ENCODE peak calls at places on chromosomes 12 and 14, in ten cellular contexts. M is gastrocnemius medialis, J is heart right ventricle, H is stomach, Y is lung, B is tibial nerve, A is tibial artery, Q is OCI-LY7, I is HCT116, T is pancreas. S is an unnamed sample. For H3K4me1, the result is how much of the 10 kb centered on the place peaks cover.

GRCh38 chr12:121857322-121858246 is 1.1 kb downstream of the HPD start:
- DNase-seq in M (no peak), J (no peak), H (no peak), Y (no peak), B (no peak), A (no peak), Q (no peak), I (no peak), T (no peak), S (no peak)

GRCh38 chr14:31842905-31843304 is 234.2 kb upstream of the ARHGAP5 start:
- DNase-seq in M (no peak), J (no peak), H (no peak), Y (no peak), B (no peak), A (no peak), Q (no peak), I (no peak), T (no peak), S (no peak)

GRCh38 chr12:48601013-48601756 is 31.3 kb upstream of the LALBA start:
- DNase-seq in M (no peak), J (no peak), H (no peak), Y (no peak), B (no peak), A (no peak), Q (no peak), I (no peak), T (no peak), S (no peak)

GRCh38 chr12:122355702-122356101 is 66.8 kb downstream of the CLIP1 start:
- DNase-seq in M (peak), J (no peak), H (no peak), Y (no peak), B (no peak), A (no peak), Q (no peak), I (no peak), T (no peak), S (no peak)

GRCh38 chr14:28116716-28117115 is 649.9 kb upstream of the FOXG1 start:
- DNase-seq in M (no peak), J (no peak), H (no peak), Y (no peak), B (no peak), A (no peak), Q (no peak), I (no peak), T (no peak), S (no peak)

GRCh38 chr12:132423251-132424117 is 66.5 kb upstream of the FBRSL1 start:
- DNase-seq in M (no peak), J (no peak), H (no peak), Y (no peak), B (no peak), A (no peak), Q (peak), I (no peak), T (no peak), S (no peak)

GRCh38 chr12:116827432-116827831 is 53.8 kb downstream of the HRK start:
- DNase-seq in M (no peak), J (no peak), H (no peak), Y (no peak), B (no peak), A (no peak), Q (no peak), I (no peak), T (no peak), S (no peak)

GRCh38 chr12:13007496-13008233 is 7.6 kb upstream of the HEBP1 start:
- DNase-seq in M (no peak), J (no peak), H (no peak), Y (no peak), B (no peak), A (no peak), Q (no peak), I (no peak), T (no peak), S (no peak)

GRCh38 chr14:29802211-29802610 is 125.4 kb downstream of the PRKD1 start:
- DNase-seq in M (no peak), J (no peak), H (no peak), Y (no peak), B (no peak), A (no peak), Q (no peak), I (no peak), T (no peak), S (no peak)

GRCh38 chr14:76329150-76329881 is 46.6 kb upstream of the ESRRB start:
- DNase-seq in M (no peak), J (no peak), H (no peak), Y (no peak), B (no peak), A (no peak), Q (no peak), I (no peak), T (no peak), S (no peak)

GRCh38 chr14:51996148-51996746 is 6.9 kb downstream of the RTRAF start:
- DNase-seq in M (no peak), J (no peak), H (no peak), Y (no peak), B (no peak), A (no peak), Q (peak), I (no peak), T (no peak), S (peak)

GRCh38 chr12:50507474-50507838 is 2.7 kb downstream of the DIP2B start:
- DNase-seq in M (no peak), J (no peak), H (no peak), Y (no peak), B (no peak), A (no peak), Q (no peak), I (no peak), T (no peak), S (no peak)

GRCh38 chr12:2429032-2429431 is 365.7 kb upstream of the FKBP4 start:
- DNase-seq in M (no peak), J (no peak), H (no peak), Y (no peak), B (no peak), A (no peak), Q (no peak), I (no peak), T (no peak), S (no peak)

GRCh38 chr14:106436310-106436905 is 910.0 kb downstream of the TMEM121 start:
- DNase-seq in M (no peak), J (peak), H (no peak), Y (peak), B (no peak), A (no peak), Q (peak), I (no peak), T (peak), S (peak)

GRCh38 chr12:64120568-64120967 is 101.5 kb downstream of the KICS2 start:
- DNase-seq in M (no peak), J (no peak), H (no peak), Y (no peak), B (no peak), A (no peak), Q (no peak), I (no peak), T (no peak), S (no peak)

GRCh38 chr12:75548879-75549278 is 37.5 kb upstream of the KRR1 start:
- DNase-seq in M (no peak), J (no peak), H (no peak), Y (no peak), B (no peak), A (no peak), Q (no peak), I (no peak), T (no peak), S (no peak)

GRCh38 chr12:112170971-112171596 is 45.7 kb downstream of the TRAFD1 start:
- DNase-seq in M (no peak), J (no peak), H (no peak), Y (no peak), B (no peak), A (no peak), Q (no peak), I (no peak), T (no peak), S (no peak)

GRCh38 chr14:74980746-74981661 is 21.7 kb upstream of the EIF2B2 start:
- DNase-seq in M (peak), J (no peak), H (no peak), Y (no peak), B (no peak), A (peak), Q (no peak), I (no peak), T (no peak), S (no peak)

GRCh38 chr12:109719123-109720022 is 5.7 kb downstream of the FAM222A start:
- DNase-seq in M (no peak), J (no peak), H (no peak), Y (no peak), B (no peak), A (no peak), Q (no peak), I (no peak), T (no peak), S (no peak)

GRCh38 chr12:109722022-109722752 is 8.6 kb downstream of the FAM222A start:
- DNase-seq in M (no peak), J (no peak), H (no peak), Y (no peak), B (no peak), A (no peak), Q (no peak), I (no peak), T (no peak), S (no peak)

GRCh38 chr12:109720152-109720855 is 6.7 kb downstream of the FAM222A start:
- DNase-seq in M (no peak), J (peak), H (no peak), Y (no peak), B (no peak), A (no peak), Q (no peak), I (no peak), T (no peak), S (no peak)

GRCh38 chr12:109721276-109721675 is 7.7 kb downstream of the FAM222A start:
- DNase-seq in M (no peak), J (peak), H (peak), Y (no peak), B (no peak), A (no peak), Q (no peak), I (no peak), T (peak), S (no peak)

DNA sequence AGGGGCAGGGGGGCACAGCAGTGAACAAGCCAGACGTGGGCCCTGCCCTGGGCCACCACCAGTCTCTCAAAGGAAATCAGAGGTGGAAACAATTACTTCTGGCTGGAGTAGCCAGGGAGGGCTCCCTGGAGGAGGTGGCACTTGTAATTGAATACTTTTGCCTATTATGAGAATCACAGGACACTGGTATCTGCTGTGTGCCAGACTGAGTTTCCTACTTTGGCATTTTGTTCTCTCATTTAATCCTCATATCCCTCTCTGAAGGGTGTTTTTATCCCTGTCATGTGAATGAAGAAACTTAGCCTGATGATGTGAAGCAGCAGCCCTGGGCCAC is 7.2 kb downstream of the FAM222A start:
- DNase-seq in M (no peak), J (no peak), H (no peak), Y (no peak), B (no peak), A (no peak), Q (no peak), I (no peak), T (no peak), S (no peak)
- H3K4me1 ChIP-seq in M (half or more), J (half or more), H (under half), Y (under half), B (under half), A (under half), Q (under half), I (under half), T (under half), S (under half)

DNA sequence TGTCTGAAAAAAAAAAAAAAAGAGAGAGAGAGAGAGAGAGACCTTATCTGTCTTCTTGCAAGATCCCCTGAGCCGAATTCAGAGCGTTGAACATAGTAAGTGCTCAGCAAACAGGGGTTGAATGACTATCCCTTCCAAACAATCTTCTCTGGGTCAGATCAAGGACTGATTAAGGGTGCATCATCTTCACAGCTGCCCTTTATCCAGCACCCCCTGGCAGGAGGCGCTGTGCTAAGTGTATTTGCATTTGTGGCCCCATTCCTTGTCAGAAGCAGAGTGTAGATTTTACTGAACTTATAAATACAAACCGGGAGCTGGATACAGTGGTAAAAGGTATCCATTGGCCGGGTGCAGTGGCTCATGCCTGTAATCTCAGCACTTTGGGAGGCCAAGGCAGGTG is 8.8 kb upstream of the TRPV4 start:
- DNase-seq in M (no peak), J (no peak), H (no peak), Y (no peak), B (no peak), A (no peak), Q (no peak), I (no peak), T (no peak), S (no peak)
- TF ChIP-seq CTCF in M (no peak), J (no peak), H (no peak), Y (no peak), B (no peak), A (no peak), Q (no peak), I (peak), T (no peak), S (no peak)

DNA sequence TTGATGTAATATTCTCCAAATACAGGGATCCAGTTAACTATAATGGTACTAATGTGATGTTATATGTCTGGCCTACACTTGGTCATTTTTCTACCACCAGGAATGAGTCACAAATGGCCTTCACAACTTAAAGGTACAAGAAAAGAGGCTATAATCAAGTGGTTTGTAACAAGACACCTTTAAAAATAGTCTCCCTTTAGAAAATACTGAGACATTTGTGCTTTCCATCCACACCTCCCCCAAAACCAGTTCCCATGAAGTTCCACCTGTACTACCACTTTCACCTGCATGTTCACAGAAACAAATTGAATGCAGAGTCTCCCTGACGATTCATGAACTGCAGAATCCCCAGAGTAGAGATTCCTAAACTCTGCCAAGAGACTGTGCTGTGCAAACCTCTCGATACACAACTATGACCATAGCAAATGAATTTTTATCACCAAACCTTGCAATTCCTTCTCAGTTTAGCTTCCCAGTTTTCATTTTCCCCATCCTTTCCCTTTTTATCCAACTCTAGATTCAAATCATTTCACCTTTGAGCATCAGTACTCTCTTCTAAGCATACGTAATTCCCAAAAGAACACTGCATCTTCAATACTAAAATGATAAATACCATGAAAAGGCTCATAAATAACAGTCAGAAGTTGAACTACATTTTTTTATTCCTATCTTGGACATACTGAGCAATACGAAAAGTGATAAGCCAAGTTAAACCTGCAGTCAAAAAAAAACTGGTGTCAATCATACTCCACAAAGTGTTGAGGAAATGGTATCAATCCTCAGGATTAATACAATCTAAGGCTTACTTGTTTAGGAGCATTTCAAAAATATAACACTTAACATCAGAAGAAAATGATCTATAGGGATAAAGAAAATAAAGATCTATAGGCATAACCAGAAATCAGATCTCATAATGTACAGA is 5.8 kb downstream of the BTG1 start:
- DNase-seq in M (no peak), J (no peak), H (no peak), Y (no peak), B (no peak), A (no peak), Q (no peak), I (no peak), T (no peak), S (no peak)
- H3K4me3 ChIP-seq in M (peak), J (peak), H (peak), Y (peak), B (peak), A (peak), Q (peak), I (no peak), T (peak), S (peak)

DNA sequence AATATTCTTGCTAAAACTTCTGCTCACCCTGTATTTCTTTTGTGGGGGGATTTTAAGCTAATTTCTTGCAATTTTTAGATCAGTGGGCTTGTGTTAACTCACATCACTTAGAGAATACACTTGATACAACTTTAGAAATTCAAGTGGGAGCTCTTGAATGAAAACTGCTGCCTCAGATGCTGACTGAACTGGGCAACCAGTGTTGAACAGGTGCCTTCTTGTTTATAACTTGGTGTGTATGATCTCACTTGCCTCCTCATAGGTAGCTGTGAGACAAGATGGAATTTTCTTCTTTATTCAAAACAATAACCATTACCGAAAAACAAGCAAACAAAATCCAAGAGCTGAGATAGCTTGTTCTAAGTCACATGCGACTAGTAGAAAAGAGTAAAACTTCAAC is 63.5 kb downstream of the FGD4 start:
- DNase-seq in M (peak), J (no peak), H (no peak), Y (no peak), B (no peak), A (no peak), Q (no peak), I (no peak), T (no peak), S (no peak)
- H3K4me1 ChIP-seq in M (under half), J (under half), H (under half), Y (under half), B (under half), A (under half), Q (under half), I (under half), T (under half), S (under half)

DNA sequence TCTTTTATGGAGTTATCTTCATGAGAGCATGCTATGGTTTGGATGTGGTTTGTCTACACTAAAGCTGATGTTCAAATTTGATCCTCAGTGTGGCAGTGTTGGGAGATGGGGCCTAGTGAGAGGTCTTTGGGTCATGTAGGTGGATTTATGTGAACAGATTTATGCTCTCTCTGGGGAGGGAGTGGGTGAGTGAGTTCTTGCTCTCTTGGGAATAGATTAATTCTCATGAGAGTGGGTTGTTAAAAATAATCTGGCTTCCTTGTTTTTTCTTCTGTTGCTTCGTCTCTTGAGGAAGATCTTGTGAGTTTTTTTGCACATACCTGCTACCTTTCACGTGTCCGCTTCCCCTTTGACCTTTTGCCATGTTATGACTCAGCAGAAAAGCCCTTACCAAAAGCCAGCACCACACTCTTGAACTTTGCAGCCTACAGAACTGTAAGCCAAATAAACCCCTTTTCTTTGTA is 20.5 kb downstream of the DERA start:
- DNase-seq in M (no peak), J (no peak), H (no peak), Y (no peak), B (no peak), A (no peak), Q (peak), I (no peak), T (no peak), S (no peak)
- TF ChIP-seq CTCF in M (no peak), J (no peak), H (no peak), Y (no peak), B (no peak), A (no peak), Q (peak), I (no peak), T (no peak), S (no peak)

GRCh38 chr12:107749094-107749493 is 11.8 kb downstream of the PRDM4 start:
- DNase-seq in M (no peak), J (no peak), H (no peak), Y (no peak), B (no peak), A (no peak), Q (no peak), I (no peak), T (no peak), S (no peak)
- H3K4me3 ChIP-seq in M (no peak), J (no peak), H (no peak), Y (no peak), B (no peak), A (no peak), Q (no peak), I (no peak), T (no peak), S (no peak)